ENCODE peak calls at places on chromosomes 4 and X, in five cellular contexts. N, U, D, R and L are unnamed samples.

GRCh38 chr4:66266035-66266434 is 595.7 kb upstream of the EPHA5 start:
- DNase-seq in N (peak), R (no peak), U (no peak), D (no peak), L (no peak)

GRCh38 chr4:80268081-80268823 is 1.8 kb downstream of the FGF5 start:
- DNase-seq in N (peak), U (peak), R (no peak), D (no peak), L (no peak)

GRCh38 chrX:115372026-115372610 is 82.6 kb downstream of the LUZP4 start:
- DNase-seq in R (no peak), N (no peak), D (no peak), U (peak), L (no peak)

GRCh38 chr4:87631668-87632067 is 18.4 kb upstream of the DMP1 start:
- DNase-seq in R (no peak), U (no peak), D (no peak), N (no peak), L (no peak)

GRCh38 chrX:2397648-2398340 is 103.0 kb downstream of the DHRSX start:
- DNase-seq in U (peak), N (no peak), R (no peak), D (no peak), L (no peak)

GRCh38 chrX:107563851-107564250 is 64.5 kb upstream of the PRPS1 start:
- DNase-seq in U (no peak), R (no peak), N (no peak), D (no peak), L (no peak)

GRCh38 chr4:15756361-15756861 is 21.7 kb upstream of the CD38 start:
- DNase-seq in N (no peak), R (no peak), D (no peak), U (peak), L (no peak)

GRCh38 chr4:70240192-70240591 is 2.2 kb upstream of the CSN3 start:
- DNase-seq in N (no peak), U (peak), R (no peak), D (no peak), L (no peak)

GRCh38 chrX:48613502-48614160 is 16.3 kb downstream of the WDR13 start:
- DNase-seq in D (no peak), R (no peak), U (peak), N (no peak), L (no peak)

GRCh38 chrX:72105436-72105835 is 26.3 kb downstream of the RTL5 start:
- DNase-seq in N (no peak), D (no peak), U (no peak), R (no peak), L (no peak)

GRCh38 chr4:23930750-23931488 is 41.1 kb upstream of the PPARGC1A start:
- DNase-seq in D (peak), R (no peak), U (peak), N (peak), L (no peak)

DNA sequence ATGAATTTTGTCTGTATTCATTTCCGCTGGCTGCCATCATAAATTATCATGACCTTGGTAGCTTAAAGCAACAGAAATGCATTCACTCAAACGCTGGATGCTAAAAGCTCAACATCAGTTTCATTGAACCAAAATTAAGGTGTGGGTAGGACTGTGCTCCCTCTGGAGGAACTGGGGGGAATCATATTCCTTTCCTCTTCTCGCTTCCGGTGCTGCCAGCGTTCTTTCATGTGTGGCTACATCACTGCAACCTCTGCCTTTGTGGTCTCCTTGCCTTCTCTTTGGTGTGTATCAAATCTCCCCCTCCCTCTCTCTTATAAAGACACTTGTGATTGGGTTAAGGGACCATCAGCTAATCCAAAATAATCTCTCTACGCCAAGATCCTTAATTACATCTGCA is 39.5 kb downstream of the NEIL3 start:
- DNase-seq in R (no peak), D (no peak), U (no peak), N (no peak), L (no peak)
- TF ChIP-seq CTCF in R (no peak), D (no peak), U (no peak), N (no peak), L (no peak)

DNA sequence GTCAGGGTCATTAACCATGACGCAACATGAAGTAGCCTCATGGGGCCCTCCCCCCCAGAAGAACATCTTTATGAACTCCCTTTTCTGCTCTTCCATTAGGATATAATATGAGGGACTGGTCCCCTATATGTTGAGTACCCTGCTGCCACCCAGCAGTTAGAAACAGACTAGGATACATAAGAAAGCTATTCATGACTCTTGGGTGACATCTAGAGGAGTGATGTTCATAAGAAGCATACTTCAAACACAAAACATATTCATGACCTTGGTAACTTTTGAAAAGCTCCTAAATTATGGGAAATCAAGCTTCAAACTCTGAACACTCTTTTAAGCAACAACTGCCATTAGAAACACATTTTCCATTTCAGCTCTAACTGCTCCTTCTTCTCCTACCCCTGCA is 155.2 kb upstream of the SPIN4 start:
- DNase-seq in R (no peak), U (peak), N (no peak), D (no peak), L (no peak)
- TF ChIP-seq CTCF in R (no peak), U (no peak), N (no peak), D (peak), L (no peak)

GRCh38 chr4:41038304-41038703 is 176.0 kb downstream of the APBB2 start:
- DNase-seq in D (no peak), U (no peak), R (no peak), N (no peak), L (no peak)
- TF ChIP-seq CTCF in D (no peak), U (no peak), R (no peak), N (no peak), L (no peak)

DNA sequence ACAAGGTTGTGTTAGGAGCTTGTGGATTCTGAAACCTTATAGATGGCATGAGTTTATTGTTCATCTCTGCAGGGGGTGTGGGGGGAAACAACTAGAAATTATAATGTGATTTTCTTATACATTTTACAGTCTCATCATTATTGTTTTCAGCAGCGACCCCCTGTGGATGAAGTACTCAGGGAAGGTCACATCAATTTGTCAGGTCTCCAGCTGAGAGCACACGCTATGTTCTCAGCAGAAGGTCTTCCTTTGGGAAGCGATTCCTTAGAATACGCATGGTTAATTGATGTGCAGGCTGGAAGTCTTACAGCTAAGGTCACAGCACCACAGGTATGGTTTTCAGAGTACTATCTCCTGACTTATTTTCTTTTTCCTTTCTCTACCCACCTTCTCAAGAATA is 72.2 kb downstream of the BLTP1 start:
- DNase-seq in D (no peak), U (peak), N (no peak), R (no peak), L (no peak)
- TF ChIP-seq CTCF in D (no peak), U (peak), N (no peak), R (no peak), L (no peak)

DNA sequence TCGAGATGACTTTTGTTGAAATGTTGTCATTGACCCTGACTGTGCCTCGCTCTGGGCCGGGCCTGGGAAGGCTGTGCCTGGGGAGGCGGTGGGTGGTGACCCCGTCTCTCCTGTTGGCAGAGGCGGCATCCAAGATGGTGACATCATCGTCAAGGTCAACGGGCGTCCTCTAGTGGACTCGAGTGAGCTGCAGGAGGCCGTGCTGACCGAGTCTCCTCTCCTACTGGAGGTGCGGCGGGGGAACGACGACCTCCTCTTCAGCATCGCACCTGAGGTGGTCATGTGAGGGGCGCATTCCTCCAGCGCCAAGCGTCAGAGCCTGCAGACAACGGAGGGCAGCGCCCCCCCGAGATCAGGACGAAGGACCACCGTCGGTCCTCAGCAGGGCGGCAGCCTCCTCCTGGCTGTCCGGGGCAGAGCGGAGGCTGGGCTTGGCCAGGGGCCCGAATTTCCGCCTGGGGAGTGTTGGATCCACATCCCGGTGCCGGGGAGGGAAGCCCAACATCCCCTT is 36.4 kb downstream of the HTRA3 start:
- DNase-seq in U (no peak), N (peak), D (peak), R (no peak), L (no peak)
- TF ChIP-seq CTCF in U (no peak), N (no peak), D (no peak), R (no peak), L (no peak)

DNA sequence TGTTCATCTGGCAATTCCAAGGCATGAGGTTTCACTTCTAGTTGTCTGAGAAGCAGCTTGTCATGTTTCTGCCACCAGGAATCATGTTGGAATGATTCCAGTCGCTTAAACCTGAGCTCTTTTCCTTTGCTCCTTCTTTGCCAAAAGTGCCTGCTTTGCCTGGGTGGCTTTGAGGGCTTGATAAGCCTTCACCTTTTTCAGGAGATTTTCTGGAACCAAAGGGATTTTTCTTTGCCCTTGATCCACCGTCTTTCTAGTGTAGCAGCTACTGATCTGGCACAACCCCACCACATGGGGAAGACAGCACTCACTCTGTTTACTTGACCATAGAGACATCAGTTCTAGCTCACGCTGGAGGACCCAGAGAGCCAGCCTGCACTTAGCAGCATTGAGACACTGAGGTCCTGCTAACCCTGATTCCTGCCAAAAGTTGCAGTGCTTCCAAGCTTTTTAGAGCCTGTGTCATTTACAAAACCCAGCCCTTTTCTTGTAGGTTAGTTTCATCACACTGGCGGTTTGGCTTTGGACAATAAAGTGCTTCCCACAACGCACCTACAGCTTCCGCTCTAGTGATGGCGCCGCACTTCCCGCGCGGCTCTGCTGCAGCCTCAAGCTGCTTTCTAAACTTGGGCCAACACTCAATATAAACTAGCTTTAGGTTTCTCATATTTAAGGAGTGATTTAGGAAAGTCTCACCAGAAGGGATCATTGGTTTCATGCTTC is 7.3 kb upstream of the CCNI start:
- DNase-seq in D (no peak), U (no peak), N (no peak), R (no peak), L (no peak)
- TF ChIP-seq CTCF in D (no peak), U (no peak), N (no peak), R (no peak), L (no peak)

DNA sequence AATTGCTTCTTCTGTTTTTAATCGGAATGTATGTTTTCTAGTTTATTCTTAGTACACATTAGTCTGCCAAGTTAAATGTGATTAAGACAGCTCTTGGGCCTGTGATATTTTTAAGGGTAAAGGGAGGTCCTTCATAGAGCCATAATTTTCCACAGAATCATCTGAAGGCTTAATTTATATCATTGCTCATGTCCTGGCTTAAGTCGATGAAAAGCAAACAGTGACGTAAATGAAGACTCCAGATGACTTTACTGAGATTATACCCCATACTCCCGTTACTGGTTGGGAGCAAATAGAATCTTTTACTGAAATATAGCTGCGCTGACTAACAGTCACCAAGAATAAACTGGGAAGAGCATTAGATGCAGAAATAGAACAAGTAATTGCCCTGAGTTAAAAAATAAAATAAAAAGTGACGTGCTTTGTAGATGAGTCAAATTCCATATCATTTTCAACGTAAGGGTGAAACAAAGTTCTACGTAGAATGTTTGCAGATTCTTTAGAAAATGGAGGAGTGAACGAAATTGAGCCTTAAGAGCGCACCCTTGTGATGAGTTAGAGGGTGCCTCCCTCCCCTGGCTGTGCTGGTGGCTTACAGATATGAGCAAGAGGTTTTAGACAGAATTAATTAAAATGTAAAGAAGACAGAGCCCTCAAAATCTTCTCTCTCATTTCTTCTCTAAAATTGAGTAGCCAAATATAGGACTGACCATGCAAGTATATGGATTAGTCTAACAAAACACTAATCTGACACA is 30.0 kb upstream of the LGI2 start:
- DNase-seq in R (no peak), U (no peak), N (no peak), D (no peak), L (no peak)
- TF ChIP-seq CTCF in R (no peak), U (no peak), N (no peak), D (no peak), L (no peak)

GRCh38 chr4:106238819-106239420 is 77.1 kb downstream of the TBCK start:
- DNase-seq in D (no peak), U (peak), N (no peak), R (no peak), L (no peak)
- TF ChIP-seq CTCF in D (peak), U (peak), N (peak), R (peak), L (no peak)

GRCh38 chr4:39658756-39659155 is 20.1 kb upstream of the SMIM14 start:
- DNase-seq in N (no peak), D (no peak), U (no peak), R (no peak), L (no peak)
- TF ChIP-seq CTCF in N (no peak), D (peak), U (peak), R (no peak), L (no peak)

DNA sequence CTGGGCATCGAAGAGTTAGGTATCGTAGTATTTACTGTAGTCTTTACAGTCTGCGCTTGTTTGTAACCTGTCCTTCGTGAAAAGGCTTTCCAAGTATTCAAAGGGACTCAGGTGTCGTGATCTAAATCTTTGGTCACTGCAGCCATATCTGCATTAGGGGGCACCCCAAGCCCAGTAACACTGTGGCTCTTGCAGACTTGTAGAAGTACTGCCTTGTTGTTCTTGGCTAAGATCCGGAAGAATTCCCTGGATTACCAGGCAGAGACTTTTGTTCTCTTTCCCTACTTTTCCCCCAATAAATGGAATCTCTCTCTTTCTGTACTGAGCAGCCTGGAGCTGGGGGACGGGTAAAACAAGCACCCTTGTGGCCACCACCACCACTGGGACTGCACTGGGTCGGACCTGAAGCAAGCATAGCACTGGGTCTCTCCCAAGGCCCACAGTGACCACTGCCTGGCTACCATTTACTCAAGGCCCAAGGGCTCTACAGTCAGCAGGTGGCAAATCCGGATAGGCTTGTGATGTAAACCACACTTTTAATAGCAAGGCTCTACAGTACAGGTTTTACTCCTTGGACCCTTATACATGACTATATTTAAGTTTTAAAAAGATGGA is 12.0 kb downstream of the CXorf58 start:
- DNase-seq in R (no peak), U (peak), N (no peak), D (no peak), L (no peak)
- TF ChIP-seq CTCF in R (no peak), U (peak), N (no peak), D (no peak), L (no peak)